ENCODE peak calls at places on chromosomes 3 and 15, in seven cellular contexts. D is GM23248, K is skeletal muscle cell, Z is prostate gland, Y is PC-3, O is tibial nerve, G is Peyer's patch. B is an unnamed sample.
A peak's percentile ranks its signal among the peaks of the same experiment; 100 is the strongest.

GRCh38 chr3:43087249-43087776 is 18.6 kb downstream of the POMGNT2 start:
- DNase-seq in D (peak; percentile 11), K (no peak), Z (no peak), Y (peak; percentile 13), O (no peak), G (no peak), B (no peak)

GRCh38 chr3:192916455-192917257 is 1.0 kb downstream of the MB21D2 start:
- DNase-seq in D (peak; percentile 87), K (no peak), Z (peak; percentile 70), Y (peak; percentile 72), O (peak; percentile 38), G (peak; percentile 73), B (no peak)

GRCh38 chr3:44976002-44976815 is at the start of the genes EXOSC7 and ZDHHC3:
- DNase-seq in D (peak; percentile 95), K (peak; percentile 56), Z (peak; percentile 85), Y (peak; percentile 85), O (peak; percentile 74), G (peak; percentile 95), B (peak; percentile 84)

GRCh38 chr15:90362936-90363212 is 10.8 kb downstream of the ZNF774 start:
- DNase-seq in D (peak; percentile 97), K (peak; percentile 74), Z (no peak), Y (peak; percentile 61), O (no peak), G (no peak), B (no peak)

GRCh38 chr3:139718415-139718814 is 40.6 kb upstream of the NMNAT3 start:
- DNase-seq in D (peak; percentile 55), K (peak; percentile 7), Z (no peak), Y (peak; percentile 39), O (no peak), G (no peak), B (no peak)

GRCh38 chr3:72259755-72260589 is 475.0 kb upstream of the PROK2 start:
- DNase-seq in D (peak; percentile 60), K (no peak), Z (no peak), Y (no peak), O (no peak), G (no peak), B (no peak)

GRCh38 chr3:172675371-172676193 is 35.3 kb downstream of the NCEH1 start:
- DNase-seq in D (peak; percentile 57), K (no peak), Z (no peak), Y (peak; percentile 88), O (no peak), G (no peak), B (no peak)

GRCh38 chr3:38566215-38566528 is 70.0 kb downstream of the EXOG start:
- DNase-seq in D (no peak), K (no peak), Z (no peak), Y (no peak), O (no peak), G (peak; percentile 37), B (no peak)

GRCh38 chr3:52606373-52607085 is 70.1 kb downstream of the UQCC5 start:
- DNase-seq in D (peak; percentile 48), K (peak; percentile 3), Z (peak; percentile 82), Y (peak; percentile 97), O (no peak), G (no peak), B (no peak)

GRCh38 chr15:51100785-51101489 is 6.2 kb upstream of the TNFAIP8L3 start:
- DNase-seq in D (no peak), K (no peak), Z (no peak), Y (no peak), O (no peak), G (no peak), B (no peak)

GRCh38 chr15:89243046-89243690 is 611 bp upstream of the FANCI start:
- DNase-seq in D (peak; percentile 78), K (peak; percentile 5), Z (peak; percentile 9), Y (no peak), O (no peak), G (no peak), B (no peak)

GRCh38 chr3:4394048-4394447 is 73.0 kb downstream of the SUMF1 start:
- DNase-seq in D (no peak), K (no peak), Z (no peak), Y (no peak), O (no peak), G (peak; percentile 62), B (peak; percentile 2)

GRCh38 chr3:83877909-83878308 is 1080.9 kb upstream of the CADM2 start:
- DNase-seq in D (no peak), K (peak; percentile 78), Z (no peak), Y (no peak), O (no peak), G (no peak), B (no peak)

GRCh38 chr3:112013784-112014143 is 15.0 kb downstream of the TAGLN3 start:
- DNase-seq in D (no peak), K (no peak), Z (no peak), Y (no peak), O (no peak), G (no peak), B (no peak)
- H3K4me3 ChIP-seq in D (no peak overlapping the region), K (no peak overlapping the region), Z (no peak overlapping the region), Y (no peak overlapping the region), O (no peak overlapping the region), G (no peak overlapping the region), B (no peak overlapping the region)

DNA sequence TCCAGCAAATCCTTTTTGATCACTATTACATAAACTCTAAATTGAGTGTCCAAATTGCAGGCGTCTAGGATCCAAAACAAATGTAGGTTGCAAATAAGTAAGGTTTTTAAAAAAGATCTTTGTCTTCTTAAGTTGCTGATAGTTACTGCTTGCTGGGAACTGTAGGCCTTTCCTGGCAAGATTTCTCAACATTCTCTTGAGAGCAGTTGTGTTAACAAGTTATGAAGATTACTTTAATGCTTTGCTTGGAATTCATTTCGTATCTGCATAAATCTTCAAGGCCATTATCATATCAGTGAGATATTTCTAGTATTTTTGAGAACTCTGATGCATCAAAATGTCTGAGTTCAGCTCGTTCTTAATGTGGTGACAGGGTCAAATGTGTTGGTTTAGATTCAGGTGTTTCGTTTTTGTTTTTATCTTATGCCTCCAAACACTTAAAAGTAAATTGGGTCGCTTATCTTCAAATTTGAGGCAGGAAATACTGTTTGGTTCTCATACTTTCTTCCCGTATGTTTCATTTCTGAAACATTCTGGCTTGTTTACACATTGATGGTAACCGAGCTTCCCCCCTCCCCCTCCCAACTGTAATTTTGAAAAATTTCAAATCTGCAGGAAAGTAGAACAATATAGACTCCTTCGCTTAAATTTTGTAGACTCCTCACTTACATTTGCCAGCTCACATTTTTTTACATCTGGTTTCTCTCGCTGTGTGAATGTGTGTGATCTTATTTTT is 64.7 kb downstream of the CMTM8 start:
- DNase-seq in D (no peak), K (no peak), Z (no peak), Y (no peak), O (no peak), G (no peak), B (no peak)
- H3K4me3 ChIP-seq in D (no peak overlapping the region), K (no peak overlapping the region), Z (no peak overlapping the region), Y (no peak overlapping the region), O (no peak overlapping the region), G (no peak overlapping the region), B (peak overlapping the region; percentile 10)

DNA sequence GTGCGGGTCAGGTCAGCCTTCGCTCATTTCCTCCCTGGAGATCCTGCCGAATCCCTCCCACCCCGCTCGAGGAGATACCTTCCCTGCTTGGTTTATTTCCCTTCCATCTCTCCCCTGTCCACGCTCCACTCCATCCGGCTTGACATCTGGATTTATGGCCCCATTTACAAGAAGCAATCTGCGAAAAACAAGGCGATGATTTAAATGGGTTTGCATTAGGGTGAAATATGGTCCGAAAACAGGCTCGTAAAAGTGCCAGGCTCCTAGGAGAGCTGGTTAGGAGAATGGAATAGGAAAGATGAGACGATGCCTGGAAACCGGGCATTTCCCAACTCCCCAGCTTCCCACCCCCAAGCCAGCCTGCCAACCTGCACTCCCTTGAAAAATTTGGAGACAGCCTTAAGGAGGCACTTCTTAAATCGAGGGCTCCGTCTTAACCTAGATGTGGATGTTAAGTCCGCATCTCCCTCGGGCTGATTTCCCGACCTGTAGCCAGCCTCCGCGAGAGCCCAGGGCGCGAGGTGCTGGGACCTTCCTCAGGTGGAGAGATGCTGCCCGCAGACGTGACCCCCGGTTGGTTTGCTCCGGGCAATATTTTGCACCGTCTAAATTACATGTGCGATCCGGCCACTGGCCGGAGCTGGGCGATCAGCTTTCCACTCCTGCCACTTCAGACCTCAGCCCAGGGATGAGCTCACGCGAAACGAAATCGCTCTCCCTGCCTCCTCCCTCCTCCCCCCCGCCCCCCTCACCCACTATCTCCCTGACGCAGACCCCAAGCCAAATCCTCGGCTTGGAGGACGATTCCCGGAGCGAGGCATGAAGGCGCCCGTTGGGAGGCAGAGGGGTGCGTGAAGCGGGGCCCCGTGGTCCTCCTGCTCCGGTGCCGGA is 1.3 kb downstream of the GRM7 start:
- DNase-seq in D (no peak), K (no peak), Z (no peak), Y (no peak), O (no peak), G (no peak), B (no peak)
- H3K4me3 ChIP-seq in D (no peak overlapping the region), K (no peak overlapping the region), Z (no peak overlapping the region), Y (no peak overlapping the region), O (no peak overlapping the region), G (no peak overlapping the region), B (no peak overlapping the region)

DNA sequence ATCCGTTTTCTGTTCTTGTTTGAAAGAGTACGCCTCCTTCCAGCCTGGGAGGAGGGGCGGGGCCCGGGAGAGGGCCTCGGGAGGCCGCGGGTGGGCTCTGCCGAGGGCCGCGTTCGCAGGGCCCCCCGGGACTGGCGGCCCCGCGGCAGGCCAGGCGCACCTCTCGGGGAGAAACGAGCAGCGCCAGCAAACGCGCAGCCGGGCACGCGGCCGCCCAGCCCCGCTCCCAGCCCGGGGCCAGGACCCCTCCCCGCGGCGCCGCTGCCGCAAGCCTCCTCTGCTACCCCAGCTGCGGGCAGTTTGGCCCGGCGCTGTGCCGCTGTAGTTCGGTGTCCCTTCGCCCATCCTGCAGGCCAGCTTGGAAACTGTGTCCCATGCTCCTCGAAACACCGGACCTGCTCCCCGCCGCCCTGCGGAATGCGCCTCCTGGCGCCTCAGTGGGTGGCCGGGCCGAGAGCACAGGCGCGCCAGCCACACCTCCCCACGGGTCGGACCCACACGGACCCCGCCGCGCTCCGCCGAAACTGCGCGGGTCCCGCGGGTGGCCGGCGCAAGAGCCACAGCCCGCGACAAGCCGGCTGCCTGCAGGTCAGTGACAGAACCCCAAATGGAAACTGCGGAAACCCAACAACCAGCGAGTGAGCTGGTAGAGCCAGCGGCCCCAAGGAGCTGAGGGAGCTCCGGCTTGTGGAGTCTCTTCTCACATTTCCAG is 2.2 kb downstream of the OCA2 start:
- DNase-seq in D (peak; percentile 32), K (no peak), Z (no peak), Y (no peak), O (no peak), G (no peak), B (no peak)
- H3K4me3 ChIP-seq in D (peak overlapping the region; percentile 59), K (peak overlapping the region; percentile 51), Z (peak overlapping the region; percentile 37), Y (no peak overlapping the region), O (peak overlapping the region; percentile 48), G (peak overlapping the region; percentile 49), B (peak overlapping the region; percentile 44)

DNA sequence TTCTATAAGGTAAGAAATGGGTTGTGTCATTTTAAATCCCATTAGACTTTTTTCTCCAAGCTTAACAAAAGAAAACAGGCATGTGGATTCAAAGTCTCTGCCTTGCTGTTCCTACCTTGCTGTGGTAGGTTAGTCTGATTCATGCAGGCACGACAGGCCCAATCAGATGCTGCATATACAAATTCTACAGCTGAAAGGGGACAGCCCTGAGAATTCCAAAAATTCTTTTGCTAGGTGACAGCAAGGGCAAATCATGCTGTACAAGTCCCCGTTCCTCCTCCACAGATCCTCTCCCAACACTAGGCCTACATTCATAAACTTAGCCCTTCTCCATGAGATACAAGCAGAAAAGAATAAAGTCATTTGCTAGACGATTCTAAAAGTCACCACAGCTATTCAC is 161.2 kb upstream of the THBS1 start:
- DNase-seq in D (no peak), K (no peak), Z (no peak), Y (no peak), O (no peak), G (no peak), B (no peak)
- H3K4me3 ChIP-seq in D (no peak overlapping the region), K (no peak overlapping the region), Z (peak overlapping the region; percentile 8), Y (no peak overlapping the region), O (no peak overlapping the region), G (no peak overlapping the region), B (no peak overlapping the region)

B was measured in CD8-positive, alpha-beta memory T cell.